ENCODE peak calls at places on chromosomes 12 and 14, in five cellular contexts. P is stomach, A is A549, X is ovary, E is K562. I is an unnamed sample.

GRCh38 chr12:55828357-55828756 is 1.0 kb downstream of the DNAJC14 start:
- DNase-seq in P (no peak), A (no peak), X (peak), E (no peak), I (no peak)

GRCh38 chr12:96670334-96670899 is 181.0 kb downstream of the CFAP54 start:
- DNase-seq in P (no peak), A (no peak), X (no peak), E (no peak), I (no peak)

GRCh38 chr14:37618498-37619041 is 23.1 kb downstream of the TTC6 start:
- DNase-seq in P (no peak), A (no peak), X (no peak), E (no peak), I (no peak)

GRCh38 chr14:59675394-59675793 is 98.8 kb upstream of the CCDC175 start:
- DNase-seq in P (no peak), A (no peak), X (no peak), E (no peak), I (no peak)

GRCh38 chr12:64077922-64078321 is 144.2 kb downstream of the KICS2 start:
- DNase-seq in P (no peak), A (peak), X (no peak), E (no peak), I (no peak)

GRCh38 chr12:106090586-106091411 is 48.0 kb downstream of the NUAK1 start:
- DNase-seq in P (no peak), A (no peak), X (peak), E (no peak), I (no peak)

GRCh38 chr12:80988986-80989385 is 51.3 kb upstream of the LIN7A start:
- DNase-seq in P (peak), A (no peak), X (no peak), E (no peak), I (no peak)

GRCh38 chr14:32711103-32711680 is 227.5 kb upstream of the NPAS3 start:
- DNase-seq in P (no peak), A (peak), X (no peak), E (peak), I (no peak)

GRCh38 chr14:89332031-89332430 is 85.0 kb downstream of the FOXN3 start:
- DNase-seq in P (no peak), A (no peak), X (no peak), E (no peak), I (no peak)

GRCh38 chr12:41188058-41188840 is at the start of gene PDZRN4:
- DNase-seq in P (no peak), A (no peak), X (peak), E (no peak), I (no peak)

GRCh38 chr14:75222208-75222701 is 45.8 kb upstream of the TMED10 start:
- DNase-seq in P (no peak), A (no peak), X (no peak), E (peak), I (no peak)

GRCh38 chr14:63220526-63220925 is 16.3 kb downstream of the RHOJ start:
- DNase-seq in P (no peak), A (no peak), X (no peak), E (no peak), I (no peak)

GRCh38 chr12:95790025-95790911 is at the start of gene NTN4:
- DNase-seq in P (peak), A (peak), X (peak), E (no peak), I (peak)

GRCh38 chr14:56817396-56817921 is 7.2 kb upstream of the OTX2 start:
- DNase-seq in P (no peak), A (no peak), X (no peak), E (no peak), I (no peak)

GRCh38 chr12:97464241-97465011 is 1.8 kb downstream of the RMST start:
- DNase-seq in P (no peak), A (no peak), X (no peak), E (no peak), I (no peak)

GRCh38 chr14:100731846-100732765 is 5.4 kb downstream of the DLK1 start:
- DNase-seq in P (no peak), A (no peak), X (peak), E (no peak), I (no peak)

GRCh38 chr12:107133462-107133861 is 40.1 kb upstream of the CRY1 start:
- DNase-seq in P (no peak), A (no peak), X (no peak), E (no peak), I (no peak)

GRCh38 chr12:99736760-99737159 is 89.2 kb downstream of the GARIN6 start:
- DNase-seq in P (no peak), A (no peak), X (no peak), E (no peak), I (no peak)

GRCh38 chr12:121974026-121974985 is 47.4 kb upstream of the BCL7A start:
- DNase-seq in P (no peak), A (no peak), X (no peak), E (no peak), I (no peak)

GRCh38 chr12:607541-608001 is 55.7 kb downstream of the NINJ2 start:
- DNase-seq in P (peak), A (no peak), X (no peak), E (no peak), I (no peak)

GRCh38 chr12:57864382-57864781 is 17.9 kb upstream of the CTDSP2 start:
- DNase-seq in P (no peak), A (peak), X (no peak), E (no peak), I (no peak)

GRCh38 chr14:103332143-103332919 is 1.7 kb upstream of the EIF5 start:
- DNase-seq in P (no peak), A (no peak), X (no peak), E (peak), I (no peak)

GRCh38 chr14:49240383-49240782 is 345.8 kb downstream of the RPS29 start:
- DNase-seq in P (no peak), A (no peak), X (no peak), E (no peak), I (no peak)

GRCh38 chr12:109958374-109958773 is 37.8 kb downstream of the GIT2 start:
- DNase-seq in P (no peak), A (no peak), X (no peak), E (no peak), I (no peak)

GRCh38 chr12:78290606-78291345 is 460.1 kb downstream of the NAV3 start:
- DNase-seq in P (no peak), A (no peak), X (no peak), E (no peak), I (no peak)

GRCh38 chr14:59630281-59630963 is 53.8 kb upstream of the CCDC175 start:
- DNase-seq in P (no peak), A (no peak), X (no peak), E (no peak), I (peak)

GRCh38 chr14:42869681-42870080 is 1263.0 kb downstream of the LRFN5 start:
- DNase-seq in P (no peak), A (no peak), X (no peak), E (no peak), I (no peak)

GRCh38 chr12:98385636-98386035 is 129.8 kb upstream of the TMPO start:
- DNase-seq in P (no peak), A (no peak), X (no peak), E (no peak), I (no peak)

GRCh38 chr12:116539905-116540482 is 19.2 kb upstream of the MAP1LC3B2 start:
- DNase-seq in P (peak), A (no peak), X (peak), E (no peak), I (no peak)

GRCh38 chr12:121861549-121862254 is 3.0 kb upstream of the HPD start:
- DNase-seq in P (no peak), A (no peak), X (no peak), E (peak), I (no peak)

GRCh38 chr12:72522411-72522810 is 250.2 kb downstream of the TRHDE start:
- DNase-seq in P (no peak), A (no peak), X (no peak), E (no peak), I (no peak)

GRCh38 chr12:3161861-3162260 is 84.7 kb downstream of the TSPAN9 start:
- DNase-seq in P (no peak), A (no peak), X (no peak), E (no peak), I (no peak)

GRCh38 chr12:128056299-128056885 is 210.6 kb upstream of the TMEM132C start:
- DNase-seq in P (no peak), A (no peak), X (no peak), E (no peak), I (no peak)

DNA sequence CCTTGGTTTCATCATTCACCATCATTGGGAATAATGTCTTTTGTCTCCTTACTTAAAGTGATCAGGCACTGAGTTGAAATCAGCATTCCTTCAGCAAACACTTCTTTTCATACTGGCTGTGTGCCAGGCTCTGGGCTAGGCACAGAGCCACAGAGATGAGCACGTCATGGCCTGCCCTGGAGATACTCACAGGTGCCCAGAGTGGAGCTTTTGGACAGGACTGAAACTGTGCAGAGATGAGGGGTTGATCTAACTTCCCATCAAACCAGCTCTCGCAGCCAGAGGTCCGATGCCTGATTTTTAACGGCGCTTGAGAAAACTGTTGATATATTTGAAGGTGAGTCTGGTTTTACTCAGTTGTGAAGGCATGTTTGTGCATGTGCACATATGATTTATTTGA is 43.1 kb downstream of the CACNA1C start:
- DNase-seq in P (no peak), A (no peak), X (no peak), E (no peak), I (no peak)
- TF ChIP-seq EP300 in P (peak), A (no peak), X (no peak), E (no peak), I (no peak)

GRCh38 chr12:119020377-119021360 is 39.3 kb downstream of the SRRM4 start:
- DNase-seq in P (peak), A (peak), X (no peak), E (peak), I (no peak)
- TF ChIP-seq CTCF in P (no peak), A (peak), X (no peak), E (peak), I (peak)

GRCh38 chr12:89250213-89250612 is 102.1 kb downstream of the DUSP6 start:
- DNase-seq in P (no peak), A (no peak), X (no peak), E (no peak), I (no peak)
- H3K4me3 ChIP-seq in P (no peak), A (no peak), X (no peak), E (no peak), I (no peak)

GRCh38 chr14:39176263-39177167 is 1.5 kb downstream of the PNN start:
- DNase-seq in P (no peak), A (no peak), X (no peak), E (no peak), I (no peak)

GRCh38 chr14:39179042-39179441 is 4.0 kb downstream of the PNN start:
- DNase-seq in P (no peak), A (no peak), X (no peak), E (no peak), I (no peak)

GRCh38 chr14:39175445-39176262 is 600 bp downstream of the PNN start:
- DNase-seq in P (no peak), A (peak), X (no peak), E (peak), I (peak)

GRCh38 chr14:39174560-39175444 is at the start of gene PNN:
- DNase-seq in P (peak), A (peak), X (peak), E (peak), I (peak)

DNA sequence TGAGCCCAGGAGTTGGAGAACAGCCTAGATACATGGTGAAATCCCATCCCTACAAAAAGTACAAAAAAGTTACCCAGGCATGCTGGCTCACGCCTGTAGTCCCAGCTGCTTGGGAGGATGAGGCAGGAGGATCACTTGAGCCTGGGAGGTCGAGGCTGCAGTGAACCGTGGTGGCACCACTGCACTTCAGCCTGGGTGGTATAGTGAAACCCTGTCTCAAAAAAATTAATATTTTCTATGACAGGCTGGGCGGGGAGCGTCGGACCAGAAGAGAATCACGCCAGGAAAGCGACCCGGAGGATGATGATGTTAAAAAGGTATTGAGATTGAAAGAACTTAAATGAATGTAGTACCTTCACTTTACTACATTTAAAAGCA is 2.1 kb downstream of the PNN start:
- DNase-seq in P (no peak), A (no peak), X (no peak), E (no peak), I (no peak)
- TF ChIP-seq EP300 in P (no peak), A (no peak), X (no peak), E (no peak), I (no peak)

GRCh38 chr14:93536945-93537344 is 106.2 kb downstream of the UNC79 start:
- DNase-seq in P (no peak), A (no peak), X (no peak), E (peak), I (no peak)
- TF ChIP-seq CTCF in P (no peak), A (no peak), X (no peak), E (peak), I (no peak)

GRCh38 chr14:53962954-53963490 is 6.4 kb upstream of the BMP4 start:
- DNase-seq in P (no peak), A (no peak), X (no peak), E (no peak), I (peak)
- H3K4me3 ChIP-seq in P (peak), A (peak), X (peak), E (no peak), I (peak)

GRCh38 chr14:23168246-23168645 is 15.2 kb downstream of the SLC7A8 start:
- DNase-seq in P (no peak), A (no peak), X (no peak), E (no peak), I (no peak)
- TF ChIP-seq EP300 in P (no peak), A (no peak), X (no peak), E (no peak), I (no peak)

GRCh38 chr12:126704609-126705008 is 1562.4 kb upstream of the TMEM132C start:
- DNase-seq in P (no peak), A (no peak), X (no peak), E (no peak), I (no peak)
- TF ChIP-seq CTCF in P (no peak), A (no peak), X (no peak), E (peak), I (no peak)

DNA sequence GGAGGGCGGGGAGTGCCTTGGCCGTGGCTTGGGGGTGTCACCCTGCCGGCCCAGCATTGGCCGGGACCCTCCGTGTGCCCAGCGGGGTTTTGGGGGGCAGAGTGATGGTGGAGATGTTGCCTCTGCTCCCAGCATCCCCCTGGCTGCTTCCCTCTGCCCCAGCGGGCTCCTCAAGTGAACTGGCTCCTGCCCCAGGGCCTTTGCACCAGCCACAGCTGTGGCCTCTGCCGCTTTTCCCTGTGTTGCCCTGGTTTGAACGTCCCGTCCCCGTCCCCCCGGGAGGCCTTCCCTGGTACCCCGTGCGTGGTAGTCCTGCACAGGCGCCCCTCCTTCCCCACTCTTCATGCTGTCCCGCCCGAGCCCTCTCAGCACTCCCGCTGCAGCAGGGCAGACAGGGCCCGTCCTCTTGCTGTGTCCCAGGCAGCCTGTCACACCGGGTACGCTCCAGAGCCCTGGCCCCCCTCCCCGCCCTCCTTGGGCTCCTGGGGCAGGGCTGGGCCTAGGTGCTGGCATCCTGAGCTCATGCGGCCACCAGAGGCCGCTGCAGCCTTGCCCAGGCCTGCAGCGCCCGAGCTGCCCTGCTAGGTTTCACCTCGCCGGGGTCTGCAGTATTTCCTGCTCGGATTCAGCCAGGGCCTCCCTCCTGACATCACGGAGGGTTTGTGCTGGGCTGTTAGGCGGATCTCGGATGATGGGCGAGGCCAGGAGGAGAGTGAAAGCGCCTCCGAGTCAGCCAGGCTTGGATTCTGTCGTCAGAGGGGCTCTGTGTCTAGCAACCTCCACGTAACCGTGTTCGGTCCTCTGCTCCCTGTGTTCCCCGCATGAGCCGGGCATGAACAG is 9.5 kb downstream of the NOC4L start:
- DNase-seq in P (peak), A (peak), X (peak), E (peak), I (peak)
- H3K4me3 ChIP-seq in P (no peak), A (no peak), X (peak), E (no peak), I (peak)

I was measured in upper lobe of left lung.